ENCODE peak calls at places on chromosomes 7 and 10, in seven cellular contexts. M is H9, P is colonic mucosa, S is osteocyte, Q is BJ, H is fibroblast of pulmonary artery, W is thoracic aorta. Y is an unnamed sample.

GRCh38 chr7:150375662-150376521 is 3.2 kb upstream of the ZNF775 start:
- DNase-seq in M (no peak), P (peak), S (no peak), Q (no peak), H (no peak), W (no peak), Y (no peak)

GRCh38 chr7:12757443-12757842 is 70.0 kb downstream of the ARL4A start:
- DNase-seq in M (no peak), P (no peak), S (no peak), Q (peak), H (peak), W (no peak), Y (no peak)

GRCh38 chr7:31074403-31074802 is 22.3 kb downstream of the ADCYAP1R1 start:
- DNase-seq in M (no peak), P (no peak), S (no peak), Q (no peak), H (no peak), W (no peak), Y (no peak)

GRCh38 chr7:139860090-139860773 is 31.2 kb downstream of the TBXAS1 start:
- DNase-seq in M (no peak), P (peak), S (peak), Q (no peak), H (no peak), W (no peak), Y (no peak)

GRCh38 chr10:73340121-73340520 is 18.5 kb downstream of the CFAP70 start:
- DNase-seq in M (no peak), P (no peak), S (no peak), Q (no peak), H (no peak), W (no peak), Y (no peak)

GRCh38 chr7:23055582-23056178 is 41.8 kb upstream of the HYCC1 start:
- DNase-seq in M (peak), P (peak), S (no peak), Q (no peak), H (peak), W (no peak), Y (peak)

GRCh38 chr10:124262971-124263370 is 155.8 kb downstream of the OAT start:
- DNase-seq in M (no peak), P (no peak), S (no peak), Q (no peak), H (no peak), W (no peak), Y (no peak)

GRCh38 chr7:41931263-41931646 is 228.4 kb upstream of the INHBA start:
- DNase-seq in M (no peak), P (no peak), S (no peak), Q (no peak), H (no peak), W (no peak), Y (no peak)

GRCh38 chr10:31739759-31740158 is 188.9 kb downstream of the ARHGAP12 start:
- DNase-seq in M (no peak), P (no peak), S (no peak), Q (peak), H (peak), W (no peak), Y (no peak)

GRCh38 chr7:39413866-39414668 is 152.1 kb upstream of the YAE1 start:
- DNase-seq in M (peak), P (peak), S (no peak), Q (no peak), H (peak), W (no peak), Y (peak)

GRCh38 chr10:89352039-89352597 is 24.3 kb downstream of the IFIT3 start:
- DNase-seq in M (no peak), P (peak), S (peak), Q (peak), H (peak), W (no peak), Y (peak)

GRCh38 chr7:13179775-13180448 is 492.5 kb downstream of the ARL4A start:
- DNase-seq in M (no peak), P (no peak), S (no peak), Q (no peak), H (peak), W (no peak), Y (no peak)

GRCh38 chr10:124470544-124471449 is 9.2 kb downstream of the LHPP start:
- DNase-seq in M (no peak), P (peak), S (no peak), Q (no peak), H (no peak), W (no peak), Y (no peak)

GRCh38 chr10:43407148-43407575 is 1.8 kb downstream of the HNRNPF start:
- DNase-seq in M (no peak), P (peak), S (peak), Q (no peak), H (peak), W (no peak), Y (peak)

DNA sequence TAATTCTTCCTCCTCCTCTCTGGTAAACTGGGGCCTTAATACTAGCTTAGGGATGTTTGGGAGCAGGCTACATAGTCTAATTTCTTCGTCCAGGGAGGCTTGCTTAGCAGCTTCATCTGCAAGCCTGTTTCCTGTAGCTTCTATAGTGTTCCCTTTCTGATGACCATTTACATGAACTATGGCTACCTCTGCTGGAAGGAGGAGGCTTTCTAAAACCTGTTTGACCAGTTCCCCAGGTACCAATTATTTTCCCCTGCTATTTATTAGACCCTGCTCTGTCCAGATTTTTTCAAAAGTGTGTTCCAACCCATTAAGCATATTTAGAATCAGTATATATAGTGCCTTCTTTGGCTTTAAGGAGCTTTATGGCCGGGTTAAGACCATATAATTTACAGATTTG is 38.8 kb upstream of the DNAH11 start:
- DNase-seq in M (no peak), P (no peak), S (no peak), Q (no peak), H (no peak), W (no peak), Y (no peak)
- TF ChIP-seq CTCF in M (no peak), P (no peak), S (no peak), Q (no peak), H (no peak), W (no peak), Y (no peak)

GRCh38 chr7:109864263-109864662 is 1226.7 kb upstream of the LRRN3 start:
- DNase-seq in M (no peak), P (no peak), S (no peak), Q (no peak), H (no peak), W (no peak), Y (no peak)

GRCh38 chr7:109873296-109873695 is 1217.6 kb upstream of the LRRN3 start:
- DNase-seq in M (no peak), P (peak), S (no peak), Q (no peak), H (no peak), W (no peak), Y (no peak)

GRCh38 chr7:109868215-109868614 is 1222.7 kb upstream of the LRRN3 start:
- DNase-seq in M (no peak), P (no peak), S (no peak), Q (no peak), H (no peak), W (no peak), Y (no peak)
- TF ChIP-seq CTCF in M (no peak), P (no peak), S (no peak), Q (no peak), H (no peak), W (no peak), Y (no peak)

GRCh38 chr7:157233677-157234076 is 95.0 kb downstream of the UBE3C start:
- DNase-seq in M (no peak), P (no peak), S (no peak), Q (no peak), H (no peak), W (no peak), Y (no peak)

GRCh38 chr7:157238087-157238486 is 98.7 kb upstream of the DNAJB6 start:
- DNase-seq in M (peak), P (peak), S (no peak), Q (no peak), H (no peak), W (no peak), Y (no peak)

GRCh38 chr7:157234271-157234670 is 95.5 kb downstream of the UBE3C start:
- DNase-seq in M (no peak), P (no peak), S (no peak), Q (peak), H (no peak), W (no peak), Y (no peak)

GRCh38 chr7:157239571-157240270 is 97.1 kb upstream of the DNAJB6 start:
- DNase-seq in M (no peak), P (no peak), S (no peak), Q (no peak), H (no peak), W (no peak), Y (no peak)

DNA sequence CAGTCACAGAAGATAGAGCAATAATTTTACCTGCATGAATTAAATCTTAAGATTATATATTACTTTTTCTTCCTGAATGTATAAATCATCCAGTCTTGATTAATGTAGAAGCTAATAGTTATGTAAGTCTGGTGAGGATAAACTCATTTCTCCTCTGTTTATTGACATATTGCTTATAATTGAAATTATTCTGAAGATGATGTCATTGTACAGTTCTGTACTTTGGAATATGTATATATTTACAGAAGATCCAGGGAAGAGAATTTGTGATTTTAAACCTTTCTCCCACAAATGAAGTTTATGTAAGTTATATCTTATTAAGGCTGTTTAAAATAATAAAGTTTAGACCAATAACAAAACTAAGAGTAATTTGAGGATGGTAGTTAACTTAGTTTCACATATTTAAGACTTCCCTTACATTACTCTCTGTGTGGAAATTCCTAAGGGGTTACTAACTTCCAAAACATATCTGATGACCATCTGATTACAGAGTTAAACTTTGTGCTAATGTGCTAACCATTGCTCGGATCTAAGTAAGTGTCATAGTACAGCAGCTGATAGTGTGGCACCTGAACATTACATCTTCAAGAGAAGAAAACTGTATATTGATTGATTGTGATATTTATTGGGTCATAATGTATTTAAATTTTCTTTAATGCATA is 96.8 kb downstream of the UBE3C start:
- DNase-seq in M (no peak), P (no peak), S (no peak), Q (no peak), H (peak), W (no peak), Y (no peak)
- TF ChIP-seq CTCF in M (no peak), P (no peak), S (no peak), Q (no peak), H (no peak), W (no peak), Y (no peak)

GRCh38 chr7:1090236-1090635 is 2.3 kb downstream of the GPER1 start:
- DNase-seq in M (no peak), P (no peak), S (no peak), Q (no peak), H (no peak), W (no peak), Y (no peak)
- TF ChIP-seq CTCF in M (no peak), P (no peak), S (no peak), Q (no peak), H (no peak), W (no peak), Y (no peak)

DNA sequence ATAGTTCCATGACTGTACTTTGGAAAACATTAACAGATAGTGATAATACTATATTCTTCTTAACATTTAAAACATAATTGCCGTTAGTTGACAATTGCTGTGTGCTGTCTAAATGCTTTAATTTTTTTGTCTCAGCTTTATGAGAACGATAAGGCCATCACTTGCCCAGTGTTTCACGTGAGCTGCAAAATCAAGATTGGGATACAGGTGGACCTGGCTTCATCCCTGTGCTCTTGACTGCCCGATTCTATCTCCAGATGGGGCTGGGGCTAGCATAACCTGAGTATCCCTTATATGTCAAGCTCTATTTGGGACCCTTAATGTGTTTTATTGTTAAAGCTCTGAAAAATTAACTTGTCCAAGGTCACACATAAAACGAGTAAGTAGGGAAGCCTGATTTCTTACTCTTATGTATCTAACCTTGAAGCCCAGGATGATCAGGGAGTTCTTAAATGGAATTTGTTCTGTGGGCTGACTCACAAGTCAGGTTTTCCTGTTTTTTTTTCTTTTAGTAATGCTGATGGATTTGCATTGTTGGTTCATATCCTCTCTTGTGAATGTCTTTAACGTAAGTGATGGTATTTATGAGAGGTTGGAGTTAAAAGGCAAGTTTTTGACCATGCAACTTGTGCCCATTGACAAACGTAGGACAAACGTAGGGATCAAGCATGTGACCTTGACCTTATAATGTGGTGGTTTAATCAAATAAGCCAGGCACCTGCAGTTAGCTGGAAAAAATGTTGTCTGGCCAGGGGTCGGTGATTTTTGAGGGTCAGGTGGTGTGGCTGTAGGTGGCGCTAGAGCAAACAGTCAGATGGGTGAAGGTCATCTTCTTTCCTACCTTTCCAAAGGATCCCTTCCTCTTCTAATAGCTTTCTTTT is 3.6 kb downstream of the PRKAR2B start:
- DNase-seq in M (peak), P (no peak), S (no peak), Q (no peak), H (peak), W (no peak), Y (no peak)
- TF ChIP-seq CTCF in M (peak), P (no peak), S (no peak), Q (no peak), H (no peak), W (no peak), Y (peak)

GRCh38 chr7:152313879-152314604 is 121.8 kb downstream of the KMT2C start:
- DNase-seq in M (no peak), P (no peak), S (no peak), Q (peak), H (peak), W (no peak), Y (no peak)
- TF ChIP-seq CTCF in M (no peak), P (no peak), S (no peak), Q (no peak), H (no peak), W (no peak), Y (no peak)

GRCh38 chr10:117536862-117537435 is 5.6 kb upstream of the EMX2 start:
- DNase-seq in M (peak), P (no peak), S (no peak), Q (no peak), H (no peak), W (no peak), Y (no peak)

GRCh38 chr10:117537904-117538524 is 4.5 kb upstream of the EMX2 start:
- DNase-seq in M (no peak), P (no peak), S (no peak), Q (no peak), H (no peak), W (no peak), Y (no peak)

GRCh38 chr10:117535752-117536358 is 6.7 kb upstream of the EMX2 start:
- DNase-seq in M (no peak), P (no peak), S (no peak), Q (no peak), H (no peak), W (no peak), Y (no peak)

GRCh38 chr10:117536359-117536861 is 6.1 kb upstream of the EMX2 start:
- DNase-seq in M (peak), P (no peak), S (no peak), Q (no peak), H (no peak), W (no peak), Y (no peak)

DNA sequence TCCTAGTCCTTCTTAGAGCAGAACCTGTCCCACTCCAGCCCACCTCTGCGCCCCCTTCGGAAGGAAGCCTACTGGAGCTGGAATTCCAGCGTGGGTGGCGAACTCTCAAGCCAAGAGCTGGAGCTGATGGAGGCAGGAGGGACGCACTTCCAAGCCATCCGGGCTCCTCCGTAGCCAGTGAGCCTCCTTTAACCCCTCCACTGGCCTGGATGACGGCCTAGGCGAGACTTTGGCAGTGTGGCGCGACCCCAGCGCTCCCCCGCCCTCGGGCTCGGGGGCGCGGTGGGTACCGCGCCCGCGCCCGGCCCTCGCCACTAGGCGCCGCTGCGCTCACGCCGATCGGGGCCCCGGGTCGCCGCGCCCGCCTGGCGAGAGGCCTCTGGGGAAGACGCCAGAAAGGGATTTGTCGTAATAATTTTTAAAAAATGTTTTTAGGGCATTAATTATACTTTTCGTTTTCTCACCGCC is 5.1 kb upstream of the EMX2 start:
- DNase-seq in M (peak), P (no peak), S (peak), Q (no peak), H (no peak), W (no peak), Y (peak)
- TF ChIP-seq CTCF in M (peak), P (peak), S (peak), Q (peak), H (no peak), W (peak), Y (peak)

GRCh38 chr10:13614530-13615332 is 28.0 kb downstream of the PRPF18 start:
- DNase-seq in M (peak), P (no peak), S (no peak), Q (peak), H (peak), W (no peak), Y (no peak)
- TF ChIP-seq CTCF in M (peak), P (no peak), S (peak), Q (peak), H (no peak), W (no peak), Y (no peak)

Y was measured in progenitor cell of endocrine pancreas.